ENCODE peak calls at places on chromosomes 16 and 17, in seven cellular contexts. Z is progenitor cell of endocrine pancreas, Q is lower leg skin, O is esophagus muscularis mucosa, I is activated B cell treated with CpG ODN at 0.5 μM for 24 hours, C is right atrium auricular region, G is PC-3. U is an unnamed sample.

GRCh38 chr17:48052956-48053757 is 5.0 kb downstream of the NFE2L1 start:
- DNase-seq in Z (no peak), Q (peak), O (no peak), I (no peak), C (peak), G (no peak), U (no peak)

GRCh38 chr16:84603115-84603816 is 14.6 kb downstream of the COTL1 start:
- DNase-seq in Z (no peak), Q (peak), O (no peak), I (peak), C (peak), G (peak), U (no peak)

GRCh38 chr16:9033125-9033830 is 58.2 kb upstream of the HAPSTR1 start:
- DNase-seq in Z (no peak), Q (no peak), O (no peak), I (no peak), C (no peak), G (peak), U (no peak)

GRCh38 chr17:81329927-81330883 is 35.1 kb upstream of the SLC38A10 start:
- DNase-seq in Z (no peak), Q (no peak), O (no peak), I (no peak), C (no peak), G (peak), U (no peak)

GRCh38 chr17:61178284-61178683 is 221.4 kb upstream of the TBX2 start:
- DNase-seq in Z (no peak), Q (no peak), O (no peak), I (no peak), C (no peak), G (no peak), U (no peak)

GRCh38 chr17:38728290-38728831 is 1.8 kb upstream of the CISD3 start:
- DNase-seq in Z (no peak), Q (no peak), O (no peak), I (no peak), C (no peak), G (no peak), U (peak)

GRCh38 chr16:29318037-29318436 is 88.5 kb downstream of the NPIPB11 start:
- DNase-seq in Z (no peak), Q (no peak), O (no peak), I (no peak), C (no peak), G (no peak), U (no peak)

GRCh38 chr16:11152677-11153321 is 103.2 kb downstream of the SOCS1 start:
- DNase-seq in Z (no peak), Q (no peak), O (no peak), I (no peak), C (no peak), G (no peak), U (no peak)

GRCh38 chr17:4001048-4001590 is 36.9 kb upstream of the ATP2A3 start:
- DNase-seq in Z (no peak), Q (no peak), O (no peak), I (no peak), C (no peak), G (no peak), U (no peak)

GRCh38 chr16:80507538-80507937 is 33.3 kb upstream of the DYNLRB2 start:
- DNase-seq in Z (no peak), Q (peak), O (no peak), I (no peak), C (no peak), G (no peak), U (no peak)

GRCh38 chr17:77697480-77698400 is 260.8 kb upstream of the TNRC6C start:
- DNase-seq in Z (no peak), Q (no peak), O (no peak), I (no peak), C (no peak), G (no peak), U (no peak)

GRCh38 chr17:73952136-73952497 is 251.4 kb upstream of the RPL38 start:
- DNase-seq in Z (no peak), Q (no peak), O (no peak), I (no peak), C (no peak), G (no peak), U (no peak)

GRCh38 chr17:82608816-82609215 is 39.4 kb downstream of the WDR45B start:
- DNase-seq in Z (no peak), Q (no peak), O (no peak), I (no peak), C (no peak), G (no peak), U (no peak)

GRCh38 chr17:19453296-19453695 is 42.3 kb downstream of the RNF112 start:
- DNase-seq in Z (no peak), Q (no peak), O (no peak), I (no peak), C (no peak), G (no peak), U (no peak)

GRCh38 chr16:7493133-7493532 is 160.5 kb downstream of the RBFOX1 start:
- DNase-seq in Z (no peak), Q (no peak), O (no peak), I (no peak), C (no peak), G (no peak), U (no peak)

GRCh38 chr17:78241277-78242023 is 10.0 kb downstream of the TMEM235 start:
- DNase-seq in Z (no peak), Q (no peak), O (no peak), I (no peak), C (no peak), G (peak), U (no peak)

GRCh38 chr17:7393613-7394451 is 493 bp downstream of the PLSCR3 start:
- DNase-seq in Z (peak), Q (no peak), O (no peak), I (no peak), C (no peak), G (peak), U (no peak)

GRCh38 chr17:1834378-1835149 is 4.8 kb downstream of the RPA1 start:
- DNase-seq in Z (no peak), Q (no peak), O (no peak), I (no peak), C (no peak), G (no peak), U (no peak)

GRCh38 chr17:74128456-74128855 is 75.0 kb upstream of the RPL38 start:
- DNase-seq in Z (no peak), Q (no peak), O (no peak), I (no peak), C (no peak), G (no peak), U (no peak)

GRCh38 chr17:8839410-8839935 is 28.0 kb downstream of the PIK3R6 start:
- DNase-seq in Z (no peak), Q (no peak), O (peak), I (no peak), C (peak), G (no peak), U (no peak)

GRCh38 chr17:6505425-6506142 is 50.8 kb downstream of the PITPNM3 start:
- DNase-seq in Z (no peak), Q (no peak), O (no peak), I (no peak), C (no peak), G (peak), U (no peak)

GRCh38 chr17:37043201-37043600 is 94.4 kb downstream of the AATF start:
- DNase-seq in Z (no peak), Q (no peak), O (no peak), I (no peak), C (no peak), G (no peak), U (no peak)

GRCh38 chr16:10080031-10080772 is 102.0 kb downstream of the GRIN2A start:
- DNase-seq in Z (peak), Q (no peak), O (no peak), I (no peak), C (peak), G (peak), U (no peak)

GRCh38 chr16:73048292-73049050 is 543 bp upstream of the ZFHX3 start:
- DNase-seq in Z (no peak), Q (no peak), O (no peak), I (no peak), C (no peak), G (peak), U (no peak)

GRCh38 chr17:51805765-51806164 is 352.7 kb downstream of the CA10 start:
- DNase-seq in Z (no peak), Q (no peak), O (no peak), I (no peak), C (no peak), G (no peak), U (no peak)

GRCh38 chr17:40415390-40415789 is 2.3 kb downstream of the TOP2A start:
- DNase-seq in Z (no peak), Q (no peak), O (no peak), I (no peak), C (no peak), G (peak), U (no peak)

GRCh38 chr17:20095366-20096080 is 86.4 kb downstream of the SPECC1 start:
- DNase-seq in Z (peak), Q (peak), O (no peak), I (no peak), C (peak), G (peak), U (no peak)

GRCh38 chr16:69179255-69180010 is 7.5 kb upstream of the SNTB2 start:
- DNase-seq in Z (no peak), Q (peak), O (peak), I (no peak), C (peak), G (peak), U (no peak)

GRCh38 chr16:4550587-4550986 is 5.6 kb upstream of the C16orf96 start:
- DNase-seq in Z (no peak), Q (no peak), O (no peak), I (no peak), C (no peak), G (no peak), U (no peak)

GRCh38 chr16:27174798-27175197 is 28.5 kb upstream of the KDM8 start:
- DNase-seq in Z (no peak), Q (no peak), O (no peak), I (no peak), C (no peak), G (peak), U (no peak)

GRCh38 chr17:48054238-48055185 is 6.4 kb downstream of the NFE2L1 start:
- DNase-seq in Z (peak), Q (peak), O (no peak), I (no peak), C (no peak), G (no peak), U (no peak)

GRCh38 chr17:3104322-3104721 is at the start of gene OR1D2:
- DNase-seq in Z (no peak), Q (no peak), O (no peak), I (no peak), C (no peak), G (no peak), U (no peak)

GRCh38 chr16:20401066-20401465 is 3.5 kb downstream of the PDILT start:
- DNase-seq in Z (no peak), Q (no peak), O (no peak), I (no peak), C (no peak), G (no peak), U (no peak)

GRCh38 chr16:73095142-73095791 is 47.3 kb upstream of the ZFHX3 start:
- DNase-seq in Z (no peak), Q (no peak), O (no peak), I (no peak), C (no peak), G (peak), U (no peak)

GRCh38 chr17:19744492-19744891 is 3.6 kb downstream of the ALDH3A1 start:
- DNase-seq in Z (no peak), Q (no peak), O (no peak), I (no peak), C (no peak), G (no peak), U (peak)

GRCh38 chr16:286491-287297 is 3.7 kb downstream of the PDIA2 start:
- DNase-seq in Z (no peak), Q (no peak), O (no peak), I (no peak), C (no peak), G (no peak), U (no peak)

GRCh38 chr16:52346709-52347108 is 200.2 kb downstream of the TOX3 start:
- DNase-seq in Z (no peak), Q (no peak), O (no peak), I (no peak), C (no peak), G (no peak), U (no peak)

GRCh38 chr16:22222998-22223397 is 16.9 kb downstream of the EEF2K start:
- DNase-seq in Z (no peak), Q (no peak), O (no peak), I (no peak), C (no peak), G (no peak), U (no peak)
- TF ChIP-seq CTCF in Z (no peak), Q (no peak), O (no peak), I (no peak), C (no peak), G (no peak), U (no peak)

GRCh38 chr16:55647798-55648197 is 8.0 kb upstream of the SLC6A2 start:
- DNase-seq in Z (no peak), Q (no peak), O (no peak), I (no peak), C (no peak), G (no peak), U (no peak)
- TF ChIP-seq CTCF in Z (no peak), Q (no peak), O (no peak), I (no peak), C (no peak), G (no peak), U (no peak)

DNA sequence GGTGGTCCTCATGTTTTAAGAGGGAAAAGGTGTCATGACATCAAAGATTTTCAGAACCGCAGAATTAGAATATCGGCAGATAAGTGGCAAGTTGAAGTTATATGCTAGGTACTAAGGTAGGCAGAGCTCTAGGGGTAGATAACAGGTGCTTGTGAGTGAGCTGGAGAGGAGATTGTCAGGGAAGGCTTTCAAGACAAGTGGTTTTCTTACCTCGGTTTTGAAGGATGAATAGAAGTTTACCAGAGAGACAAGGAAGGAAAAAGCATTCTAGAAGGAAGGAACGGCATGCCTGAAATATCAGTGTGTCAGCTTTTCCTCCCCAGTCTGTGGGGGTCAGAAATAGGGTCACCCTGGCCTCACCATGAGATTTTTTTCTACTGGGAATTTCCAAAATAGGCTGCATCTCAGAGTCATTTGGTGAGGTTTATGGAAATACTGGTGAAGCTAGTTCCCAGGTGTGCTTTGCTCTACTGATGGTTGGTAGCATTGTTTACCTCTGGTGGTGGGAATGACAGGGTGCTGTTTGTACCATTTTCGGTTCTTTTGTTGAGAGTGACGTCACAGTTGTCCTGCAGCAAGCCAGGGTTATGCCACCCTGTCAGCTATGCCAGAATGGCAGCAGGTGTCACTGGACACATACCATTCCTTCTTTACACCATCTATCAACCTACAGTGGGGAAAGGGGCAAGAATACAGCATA is 112.5 kb downstream of the MSI2 start:
- DNase-seq in Z (no peak), Q (no peak), O (no peak), I (no peak), C (no peak), G (no peak), U (no peak)
- TF ChIP-seq CTCF in Z (no peak), Q (no peak), O (no peak), I (no peak), C (no peak), G (no peak), U (no peak)

GRCh38 chr16:30884760-30885159 is 9.1 kb downstream of the BCL7C start:
- DNase-seq in Z (no peak), Q (no peak), O (no peak), I (no peak), C (no peak), G (no peak), U (no peak)

GRCh38 chr16:30887927-30888326 is 6.0 kb downstream of the BCL7C start:
- DNase-seq in Z (no peak), Q (no peak), O (no peak), I (no peak), C (no peak), G (no peak), U (no peak)

GRCh38 chr16:30885196-30885595 is 8.7 kb downstream of the BCL7C start:
- DNase-seq in Z (no peak), Q (no peak), O (no peak), I (no peak), C (no peak), G (no peak), U (no peak)

GRCh38 chr16:30886145-30886544 is 7.7 kb downstream of the BCL7C start:
- DNase-seq in Z (no peak), Q (no peak), O (no peak), I (no peak), C (no peak), G (no peak), U (no peak)

DNA sequence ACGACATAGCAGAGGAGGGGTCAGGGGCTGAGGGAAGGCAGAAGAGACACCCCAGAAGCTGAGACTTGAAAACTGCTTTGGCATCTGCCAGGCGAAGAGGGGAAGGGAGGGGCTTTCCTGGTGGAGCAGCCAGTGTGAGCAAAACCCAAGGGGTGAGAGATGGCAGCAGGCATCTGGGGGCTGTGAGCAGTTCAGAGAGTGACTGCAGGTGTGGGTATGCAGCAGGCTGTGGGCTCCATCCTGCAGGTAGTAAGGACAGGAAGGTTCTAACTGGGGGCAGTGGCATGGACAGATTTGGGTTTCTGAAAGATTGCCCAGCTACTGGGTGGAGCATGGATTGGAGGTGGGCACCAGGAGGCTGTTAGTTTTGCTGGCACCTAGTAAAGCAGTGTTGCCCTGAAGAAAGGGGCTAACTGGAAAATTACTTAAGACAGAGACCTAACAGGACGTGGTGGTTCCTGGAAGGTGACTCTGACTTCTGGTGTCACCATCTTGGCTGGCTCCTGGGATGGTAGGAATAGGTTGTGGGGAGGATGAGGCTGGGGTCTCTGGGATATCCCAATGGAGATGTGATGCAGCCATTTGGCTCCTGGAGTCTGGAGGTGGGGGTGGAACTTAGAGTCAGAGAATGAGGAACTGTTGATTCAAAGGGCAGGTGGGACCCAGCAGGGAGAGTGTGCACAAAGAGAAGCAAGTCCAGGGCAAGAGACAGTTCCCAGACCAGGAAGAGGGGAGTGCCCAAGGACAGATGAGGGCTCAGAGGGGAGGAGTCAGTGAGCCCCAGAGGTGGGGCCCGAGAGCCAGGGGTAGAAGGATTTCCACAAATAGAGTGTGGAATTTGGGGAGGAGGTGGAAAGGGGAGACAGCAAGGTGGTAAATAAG is 11.2 kb downstream of the BCL7C start:
- DNase-seq in Z (no peak), Q (no peak), O (no peak), I (no peak), C (no peak), G (no peak), U (no peak)
- TF ChIP-seq CTCF in Z (no peak), Q (no peak), O (no peak), I (no peak), C (no peak), G (no peak), U (no peak)

GRCh38 chr17:79891113-79891730 is 52.0 kb upstream of the CBX4 start:
- DNase-seq in Z (no peak), Q (no peak), O (no peak), I (no peak), C (no peak), G (no peak), U (no peak)
- TF ChIP-seq CTCF in Z (no peak), Q (no peak), O (no peak), I (no peak), C (no peak), G (no peak), U (no peak)

GRCh38 chr17:35187481-35187880 is 6.7 kb downstream of the SLC35G3 start:
- DNase-seq in Z (no peak), Q (no peak), O (no peak), I (no peak), C (no peak), G (no peak), U (no peak)
- TF ChIP-seq CTCF in Z (no peak), Q (no peak), O (no peak), I (no peak), C (no peak), G (no peak), U (no peak)

GRCh38 chr17:44581868-44582267 is 24.6 kb downstream of the FZD2 start:
- DNase-seq in Z (no peak), Q (no peak), O (no peak), I (no peak), C (no peak), G (peak), U (no peak)
- TF ChIP-seq CTCF in Z (peak), Q (no peak), O (no peak), I (no peak), C (no peak), G (peak), U (no peak)

GRCh38 chr17:44952946-44953475 is 5.4 kb upstream of the KIF18B start:
- DNase-seq in Z (no peak), Q (no peak), O (no peak), I (no peak), C (no peak), G (no peak), U (no peak)
- TF ChIP-seq CTCF in Z (no peak), Q (no peak), O (no peak), I (no peak), C (no peak), G (no peak), U (no peak)

GRCh38 chr17:42744806-42745617 is at the start of gene EZH1:
- DNase-seq in Z (peak), Q (peak), O (peak), I (peak), C (peak), G (peak), U (peak)

GRCh38 chr17:42748202-42748905 is 3.5 kb upstream of the EZH1 start:
- DNase-seq in Z (no peak), Q (peak), O (no peak), I (no peak), C (no peak), G (no peak), U (no peak)

GRCh38 chr17:42744283-42744805 is 496 bp downstream of the EZH1 start:
- DNase-seq in Z (no peak), Q (peak), O (peak), I (no peak), C (peak), G (peak), U (peak)

GRCh38 chr17:42740699-42741098 is 4.1 kb downstream of the EZH1 start:
- DNase-seq in Z (no peak), Q (no peak), O (no peak), I (no peak), C (no peak), G (no peak), U (no peak)

GRCh38 chr17:42743595-42744282 is 1.1 kb downstream of the EZH1 start:
- DNase-seq in Z (no peak), Q (no peak), O (no peak), I (no peak), C (no peak), G (no peak), U (no peak)
- TF ChIP-seq CTCF in Z (peak), Q (no peak), O (no peak), I (no peak), C (no peak), G (peak), U (no peak)